ENCODE peak calls at places on chromosomes 12 and 14, in four cellular contexts. K is psoas muscle, G is prostate gland, L is esophagus squamous epithelium. E is an unnamed sample.

GRCh38 chr14:105061428-105062047 is 3.7 kb downstream of the GPR132 start:
- DNase-seq in L (no peak), G (no peak), K (peak; percentile 75), E (no peak)

GRCh38 chr12:92570056-92570753 is 132.6 kb upstream of the PLEKHG7 start:
- DNase-seq in K (no peak), L (no peak), G (peak; percentile 79), E (peak; percentile 27)

GRCh38 chr14:79502751-79503148 is 708.6 kb downstream of the DIO2 start:
- DNase-seq in L (no peak), G (no peak), K (no peak), E (no peak)

GRCh38 chr12:113136128-113136989 is 798 bp upstream of the RASAL1 start:
- DNase-seq in K (no peak), L (no peak), G (no peak), E (no peak)

GRCh38 chr12:56358836-56359532 is 923 bp downstream of the STAT2 start:
- DNase-seq in K (no peak), G (no peak), L (no peak), E (no peak)

GRCh38 chr12:52600941-52601481 is at the start of gene KRT72:
- DNase-seq in K (no peak), G (no peak), L (no peak), E (no peak)

GRCh38 chr14:90301580-90302181 is 30.1 kb downstream of the NRDE2 start:
- DNase-seq in K (no peak), G (no peak), L (no peak), E (no peak)

GRCh38 chr12:100427078-100427477 is 46.6 kb upstream of the NR1H4 start:
- DNase-seq in K (no peak), L (no peak), G (no peak), E (no peak)

GRCh38 chr12:96136129-96136528 is 58.0 kb upstream of the ELK3 start:
- DNase-seq in L (no peak), G (no peak), K (no peak), E (no peak)

GRCh38 chr14:105212541-105213305 is 31.6 kb upstream of the NUDT14 start:
- DNase-seq in L (no peak), K (no peak), G (no peak), E (no peak)

DNA sequence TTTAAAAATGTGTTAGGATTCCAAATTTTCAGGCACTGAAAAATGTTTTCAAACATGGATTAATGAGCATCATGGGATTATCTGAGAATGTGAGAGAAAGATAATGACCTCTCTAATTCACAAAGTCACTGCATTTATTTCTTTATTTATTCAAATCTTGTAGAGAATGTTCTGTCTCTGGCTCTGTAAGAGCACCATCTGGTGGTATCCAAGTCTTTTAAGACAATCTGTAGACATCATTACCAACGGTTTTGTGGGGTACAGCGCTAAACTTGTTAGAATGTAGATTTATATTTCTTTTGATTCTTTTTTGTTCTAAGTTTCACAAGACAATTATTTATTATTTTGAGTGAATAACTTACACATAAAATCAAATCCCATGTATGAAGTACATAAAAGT is 956.0 kb upstream of the NOVA1 start:
- DNase-seq in G (no peak), L (no peak), K (no peak), E (no peak)
- H3K9me3 ChIP-seq in G (no peaks in the 10 kb centered on the region), L (no peaks in the 10 kb centered on the region), K (no peaks in the 10 kb centered on the region), E (no peaks in the 10 kb centered on the region)

GRCh38 chr12:47156167-47156736 is 76.5 kb upstream of the AMIGO2 start:
- DNase-seq in L (no peak), G (no peak), K (no peak), E (no peak)

GRCh38 chr12:47147749-47148148 is 68.0 kb upstream of the AMIGO2 start:
- DNase-seq in K (no peak), G (no peak), L (no peak), E (no peak)

GRCh38 chr12:47155457-47156166 is 75.9 kb upstream of the AMIGO2 start:
- DNase-seq in L (no peak), K (no peak), G (no peak), E (no peak)

GRCh38 chr12:47152095-47152494 is 72.3 kb upstream of the AMIGO2 start:
- DNase-seq in K (no peak), L (no peak), G (no peak), E (no peak)
- H3K27ac ChIP-seq in K (no peak overlapping the region), L (no peak overlapping the region), G (no peak overlapping the region), E (no peak overlapping the region)

DNA sequence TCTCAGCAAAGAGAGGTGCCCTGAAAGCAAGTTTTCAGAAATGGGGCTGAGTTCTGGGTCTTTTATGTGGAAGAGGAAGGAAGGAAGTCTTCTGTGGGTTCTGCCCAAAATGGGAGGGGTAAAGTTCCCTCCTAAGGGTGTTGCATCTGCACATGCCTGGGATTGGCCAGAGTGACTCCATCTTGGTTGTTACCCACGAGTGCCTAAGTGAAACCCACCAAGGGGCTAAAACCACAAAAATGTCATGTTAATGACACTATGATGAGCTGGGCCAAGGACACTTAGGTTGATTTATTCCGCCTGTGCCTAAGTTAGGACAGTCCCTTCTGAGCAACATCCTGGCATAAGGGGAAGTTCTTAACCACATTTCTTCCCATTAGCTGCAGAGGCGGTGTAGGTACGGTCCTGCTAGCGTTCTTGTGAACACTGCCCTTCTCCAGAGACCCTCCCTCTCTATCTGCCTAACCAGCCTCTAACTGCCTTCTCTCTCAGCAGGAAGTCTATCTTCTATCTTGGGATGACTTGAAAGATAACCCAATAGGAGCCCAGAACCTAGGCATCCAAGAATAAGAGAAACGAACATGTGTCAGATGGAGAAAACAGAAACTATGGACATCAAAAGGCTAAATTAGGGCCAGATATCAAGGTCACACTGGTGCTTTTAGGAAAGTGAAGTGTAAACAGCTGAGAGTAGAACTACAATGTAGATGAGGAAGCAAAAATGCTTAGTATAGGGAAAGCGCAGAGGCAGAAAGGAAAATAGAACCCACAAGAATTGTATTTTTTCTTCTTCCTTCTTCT is 104.1 kb upstream of the AMN1 start:
- DNase-seq in K (no peak), L (no peak), G (no peak), E (no peak)
- H3K9me3 ChIP-seq in K (peaks cover 3% of the 10 kb centered on the region), L (peaks cover 6% of the 10 kb centered on the region), G (no peaks in the 10 kb centered on the region), E (no peaks in the 10 kb centered on the region)

GRCh38 chr12:127245437-127245836 is 1021.5 kb upstream of the TMEM132C start:
- DNase-seq in L (no peak), G (no peak), K (no peak), E (no peak)
- H3K27ac ChIP-seq in L (no peak overlapping the region), G (no peak overlapping the region), K (no peak overlapping the region), E (no peak overlapping the region)

E was measured in thoracic aorta.